ENCODE peak calls at places on chromosomes 5 and 9, in six cellular contexts. One of them, this sample, is unnamed. For H3K27me3, the result is how much of the 10 kb centered on the place peaks cover.

GRCh38 chr5:4142842-4143241 is 547.2 kb downstream of the IRX1 start:
- DNase-seq in bronchial epithelial cell: no peak
- DNase-seq in right lobe of liver: no peak
- DNase-seq in fibroblast of lung: no peak
- DNase-seq in PC-3: no peak
- DNase-seq in psoas muscle: no peak
- DNase-seq in this sample: no peak

GRCh38 chr9:13053504-13053903 is 226.0 kb downstream of the MPDZ start:
- DNase-seq in PC-3: no peak
- DNase-seq in right lobe of liver: no peak
- DNase-seq in psoas muscle: no peak
- DNase-seq in bronchial epithelial cell: peak
- DNase-seq in fibroblast of lung: no peak
- DNase-seq in this sample: no peak

GRCh38 chr9:137347928-137348327 is 45.9 kb upstream of the NRARP start:
- DNase-seq in PC-3: no peak
- DNase-seq in fibroblast of lung: no peak
- DNase-seq in bronchial epithelial cell: no peak
- DNase-seq in psoas muscle: no peak
- DNase-seq in right lobe of liver: no peak
- DNase-seq in this sample: no peak

GRCh38 chr9:34133436-34133949 is 7.0 kb upstream of the DCAF12 start:
- DNase-seq in bronchial epithelial cell: no peak
- DNase-seq in psoas muscle: no peak
- DNase-seq in PC-3: no peak
- DNase-seq in fibroblast of lung: no peak
- DNase-seq in right lobe of liver: no peak
- DNase-seq in this sample: no peak

GRCh38 chr5:93585054-93585751 is 2.2 kb downstream of the NR2F1 start:
- DNase-seq in fibroblast of lung: no peak
- DNase-seq in right lobe of liver: no peak
- DNase-seq in PC-3: peak
- DNase-seq in psoas muscle: no peak
- DNase-seq in bronchial epithelial cell: no peak
- DNase-seq in this sample: no peak

GRCh38 chr5:95782166-95782565 is 40.4 kb downstream of the GLRX start:
- DNase-seq in fibroblast of lung: no peak
- DNase-seq in right lobe of liver: no peak
- DNase-seq in bronchial epithelial cell: no peak
- DNase-seq in PC-3: no peak
- DNase-seq in psoas muscle: no peak
- DNase-seq in this sample: no peak

GRCh38 chr9:91546574-91546973 is 122.9 kb upstream of the NFIL3 start:
- DNase-seq in right lobe of liver: no peak
- DNase-seq in bronchial epithelial cell: peak
- DNase-seq in PC-3: peak
- DNase-seq in psoas muscle: no peak
- DNase-seq in fibroblast of lung: peak
- DNase-seq in this sample: no peak

GRCh38 chr5:146862641-146863040 is 15.9 kb downstream of the PPP2R2B start:
- DNase-seq in psoas muscle: no peak
- DNase-seq in bronchial epithelial cell: peak
- DNase-seq in PC-3: peak
- DNase-seq in fibroblast of lung: no peak
- DNase-seq in right lobe of liver: no peak
- DNase-seq in this sample: no peak

GRCh38 chr5:2352101-2352861 is 399.2 kb downstream of the IRX2 start:
- DNase-seq in right lobe of liver: no peak
- DNase-seq in fibroblast of lung: no peak
- DNase-seq in PC-3: no peak
- DNase-seq in bronchial epithelial cell: no peak
- DNase-seq in psoas muscle: no peak
- DNase-seq in this sample: no peak

GRCh38 chr5:40838076-40838475 is 3.1 kb upstream of the RPL37 start:
- DNase-seq in fibroblast of lung: no peak
- DNase-seq in bronchial epithelial cell: no peak
- DNase-seq in right lobe of liver: no peak
- DNase-seq in PC-3: no peak
- DNase-seq in psoas muscle: no peak
- DNase-seq in this sample: no peak

GRCh38 chr9:117687532-117687931 is 16.7 kb upstream of the TLR4 start:
- DNase-seq in PC-3: no peak
- DNase-seq in right lobe of liver: no peak
- DNase-seq in psoas muscle: no peak
- DNase-seq in fibroblast of lung: no peak
- DNase-seq in bronchial epithelial cell: no peak
- DNase-seq in this sample: no peak

GRCh38 chr5:175654807-175655206 is 3.1 kb upstream of the HRH2 start:
- DNase-seq in bronchial epithelial cell: peak
- DNase-seq in fibroblast of lung: no peak
- DNase-seq in psoas muscle: no peak
- DNase-seq in PC-3: peak
- DNase-seq in right lobe of liver: no peak
- DNase-seq in this sample: no peak

GRCh38 chr5:134053840-134054338 is 49.1 kb upstream of the VDAC1 start:
- DNase-seq in bronchial epithelial cell: peak
- DNase-seq in psoas muscle: no peak
- DNase-seq in fibroblast of lung: peak
- DNase-seq in PC-3: peak
- DNase-seq in right lobe of liver: no peak
- DNase-seq in this sample: no peak

GRCh38 chr9:19108038-19108437 is 5.3 kb upstream of the HAUS6 start:
- DNase-seq in bronchial epithelial cell: no peak
- DNase-seq in PC-3: no peak
- DNase-seq in fibroblast of lung: no peak
- DNase-seq in right lobe of liver: no peak
- DNase-seq in psoas muscle: no peak
- DNase-seq in this sample: no peak

GRCh38 chr9:122572456-122572855 is 10.7 kb downstream of the OR1L8 start:
- DNase-seq in fibroblast of lung: no peak
- DNase-seq in psoas muscle: no peak
- DNase-seq in PC-3: no peak
- DNase-seq in bronchial epithelial cell: no peak
- DNase-seq in right lobe of liver: no peak
- DNase-seq in this sample: no peak

GRCh38 chr9:88578486-88579362 is 43.7 kb downstream of the NXNL2 start:
- DNase-seq in right lobe of liver: peak
- DNase-seq in PC-3: peak
- DNase-seq in psoas muscle: peak
- DNase-seq in bronchial epithelial cell: peak
- DNase-seq in fibroblast of lung: peak
- DNase-seq in this sample: peak

GRCh38 chr9:83330207-83331196 is 207.7 kb downstream of the FRMD3 start:
- DNase-seq in fibroblast of lung: no peak
- DNase-seq in PC-3: peak
- DNase-seq in bronchial epithelial cell: no peak
- DNase-seq in right lobe of liver: no peak
- DNase-seq in psoas muscle: no peak
- DNase-seq in this sample: no peak

GRCh38 chr5:98962587-98962986 is 33.8 kb upstream of the CHD1 start:
- DNase-seq in bronchial epithelial cell: no peak
- DNase-seq in fibroblast of lung: no peak
- DNase-seq in psoas muscle: no peak
- DNase-seq in PC-3: no peak
- DNase-seq in right lobe of liver: no peak
- DNase-seq in this sample: no peak

GRCh38 chr9:92657296-92658094 is 12.4 kb downstream of the IPPK start:
- DNase-seq in PC-3: no peak
- DNase-seq in bronchial epithelial cell: no peak
- DNase-seq in right lobe of liver: no peak
- DNase-seq in psoas muscle: no peak
- DNase-seq in fibroblast of lung: no peak
- DNase-seq in this sample: no peak

GRCh38 chr9:135849186-135849585 is 58.2 kb downstream of the CAMSAP1 start:
- DNase-seq in PC-3: no peak
- DNase-seq in bronchial epithelial cell: no peak
- DNase-seq in right lobe of liver: no peak
- DNase-seq in psoas muscle: no peak
- DNase-seq in fibroblast of lung: no peak
- DNase-seq in this sample: no peak

GRCh38 chr9:135718616-135719015 is 16.6 kb downstream of the KCNT1 start:
- DNase-seq in psoas muscle: no peak
- DNase-seq in right lobe of liver: no peak
- DNase-seq in PC-3: peak
- DNase-seq in fibroblast of lung: peak
- DNase-seq in bronchial epithelial cell: no peak
- DNase-seq in this sample: no peak

GRCh38 chr9:130698514-130698913 is 4.9 kb downstream of the EXOSC2 start:
- DNase-seq in psoas muscle: no peak
- DNase-seq in right lobe of liver: peak
- DNase-seq in bronchial epithelial cell: no peak
- DNase-seq in fibroblast of lung: peak
- DNase-seq in PC-3: no peak
- DNase-seq in this sample: no peak

GRCh38 chr5:68973696-68974095 is 120.1 kb upstream of the SLC30A5 start:
- DNase-seq in right lobe of liver: no peak
- DNase-seq in psoas muscle: no peak
- DNase-seq in bronchial epithelial cell: peak
- DNase-seq in PC-3: no peak
- DNase-seq in fibroblast of lung: no peak
- DNase-seq in this sample: no peak

GRCh38 chr9:93028448-93029006 is 30.0 kb upstream of the SUSD3 start:
- DNase-seq in fibroblast of lung: no peak
- DNase-seq in bronchial epithelial cell: peak
- DNase-seq in right lobe of liver: no peak
- DNase-seq in psoas muscle: no peak
- DNase-seq in PC-3: no peak
- DNase-seq in this sample: no peak

GRCh38 chr5:168736201-168736940 is 157.2 kb upstream of the PANK3 start:
- DNase-seq in psoas muscle: no peak
- DNase-seq in bronchial epithelial cell: no peak
- DNase-seq in PC-3: no peak
- DNase-seq in right lobe of liver: no peak
- DNase-seq in fibroblast of lung: no peak
- DNase-seq in this sample: no peak

GRCh38 chr5:26343801-26344310 is 694.5 kb downstream of the CDH9 start:
- DNase-seq in psoas muscle: no peak
- DNase-seq in PC-3: no peak
- DNase-seq in bronchial epithelial cell: no peak
- DNase-seq in fibroblast of lung: no peak
- DNase-seq in right lobe of liver: no peak
- DNase-seq in this sample: no peak

GRCh38 chr9:133972041-133972970 is 19.8 kb downstream of the VAV2 start:
- DNase-seq in fibroblast of lung: no peak
- DNase-seq in psoas muscle: no peak
- DNase-seq in bronchial epithelial cell: no peak
- DNase-seq in right lobe of liver: no peak
- DNase-seq in PC-3: peak
- DNase-seq in this sample: no peak

GRCh38 chr5:17305964-17306725 is 88.7 kb downstream of the BASP1 start:
- DNase-seq in PC-3: peak
- DNase-seq in bronchial epithelial cell: peak
- DNase-seq in fibroblast of lung: peak
- DNase-seq in psoas muscle: no peak
- DNase-seq in right lobe of liver: no peak
- DNase-seq in this sample: no peak

GRCh38 chr5:135391869-135392255 is 7.2 kb downstream of the MACROH2A1 start:
- DNase-seq in PC-3: no peak
- DNase-seq in fibroblast of lung: no peak
- DNase-seq in psoas muscle: peak
- DNase-seq in bronchial epithelial cell: no peak
- DNase-seq in right lobe of liver: no peak
- DNase-seq in this sample: peak

GRCh38 chr9:135019224-135019623 is 68.2 kb upstream of the OLFM1 start:
- DNase-seq in psoas muscle: no peak
- DNase-seq in PC-3: no peak
- DNase-seq in bronchial epithelial cell: no peak
- DNase-seq in right lobe of liver: no peak
- DNase-seq in fibroblast of lung: no peak
- DNase-seq in this sample: no peak

GRCh38 chr9:31520301-31521085 is 864.0 kb upstream of the ACO1 start:
- DNase-seq in bronchial epithelial cell: no peak
- DNase-seq in PC-3: no peak
- DNase-seq in psoas muscle: no peak
- DNase-seq in fibroblast of lung: no peak
- DNase-seq in right lobe of liver: no peak
- DNase-seq in this sample: no peak

GRCh38 chr5:102722930-102723329 is 32.2 kb upstream of the PAM start:
- DNase-seq in bronchial epithelial cell: no peak
- DNase-seq in PC-3: peak
- DNase-seq in right lobe of liver: no peak
- DNase-seq in psoas muscle: no peak
- DNase-seq in fibroblast of lung: peak
- DNase-seq in this sample: no peak

GRCh38 chr5:67004730-67005350 is 191.8 kb downstream of the CD180 start:
- DNase-seq in bronchial epithelial cell: no peak
- DNase-seq in PC-3: no peak
- DNase-seq in fibroblast of lung: no peak
- DNase-seq in psoas muscle: no peak
- DNase-seq in right lobe of liver: no peak
- DNase-seq in this sample: no peak

GRCh38 chr9:33445941-33446506 is 1.4 kb downstream of the AQP3 start:
- DNase-seq in right lobe of liver: no peak
- DNase-seq in PC-3: no peak
- DNase-seq in psoas muscle: no peak
- DNase-seq in fibroblast of lung: no peak
- DNase-seq in bronchial epithelial cell: no peak
- DNase-seq in this sample: no peak

GRCh38 chr5:69265931-69266330 is 31.2 kb downstream of the CDK7 start:
- DNase-seq in fibroblast of lung: no peak
- DNase-seq in right lobe of liver: no peak
- DNase-seq in bronchial epithelial cell: no peak
- DNase-seq in psoas muscle: no peak
- DNase-seq in PC-3: peak
- DNase-seq in this sample: no peak

GRCh38 chr5:159049844-159050318 is 49.8 kb downstream of the EBF1 start:
- DNase-seq in fibroblast of lung: no peak
- DNase-seq in PC-3: peak
- DNase-seq in right lobe of liver: no peak
- DNase-seq in psoas muscle: no peak
- DNase-seq in bronchial epithelial cell: peak
- DNase-seq in this sample: no peak
- TF ChIP-seq CTCF in fibroblast of lung: peak
- TF ChIP-seq CTCF in PC-3: peak
- TF ChIP-seq CTCF in right lobe of liver: peak
- TF ChIP-seq CTCF in psoas muscle: peak
- TF ChIP-seq CTCF in bronchial epithelial cell: peak
- TF ChIP-seq CTCF in this sample: peak

GRCh38 chr5:34913072-34913471 is 2.2 kb downstream of the RAD1 start:
- DNase-seq in right lobe of liver: no peak
- DNase-seq in bronchial epithelial cell: no peak
- DNase-seq in fibroblast of lung: peak
- DNase-seq in psoas muscle: no peak
- DNase-seq in PC-3: no peak
- DNase-seq in this sample: no peak
- H3K4me3 ChIP-seq in right lobe of liver: no peak
- H3K4me3 ChIP-seq in bronchial epithelial cell: no peak
- H3K4me3 ChIP-seq in fibroblast of lung: peak
- H3K4me3 ChIP-seq in psoas muscle: no peak
- H3K4me3 ChIP-seq in PC-3: peak
- H3K4me3 ChIP-seq in this sample: no peak

GRCh38 chr5:73405691-73406090 is 42.9 kb downstream of the FOXD1 start:
- DNase-seq in PC-3: no peak
- DNase-seq in fibroblast of lung: peak
- DNase-seq in psoas muscle: no peak
- DNase-seq in right lobe of liver: no peak
- DNase-seq in bronchial epithelial cell: no peak
- DNase-seq in this sample: no peak
- H3K27me3 ChIP-seq in PC-3: under half
- H3K27me3 ChIP-seq in fibroblast of lung: under half
- H3K27me3 ChIP-seq in psoas muscle: under half
- H3K27me3 ChIP-seq in right lobe of liver: under half
- H3K27me3 ChIP-seq in bronchial epithelial cell: under half
- H3K27me3 ChIP-seq in this sample: under half

GRCh38 chr5:35963381-35963843 is 25.0 kb upstream of the CAPSL start:
- DNase-seq in PC-3: peak
- DNase-seq in right lobe of liver: no peak
- DNase-seq in fibroblast of lung: no peak
- DNase-seq in bronchial epithelial cell: no peak
- DNase-seq in psoas muscle: no peak
- DNase-seq in this sample: no peak
- TF ChIP-seq CTCF in PC-3: peak
- TF ChIP-seq CTCF in right lobe of liver: peak
- TF ChIP-seq CTCF in fibroblast of lung: peak
- TF ChIP-seq CTCF in bronchial epithelial cell: peak
- TF ChIP-seq CTCF in psoas muscle: peak
- TF ChIP-seq CTCF in this sample: peak

This sample was measured in gastrocnemius medialis.